ENCODE peak calls at places on chromosomes 3 and 15, in seven cellular contexts. V, Q, P, N, K, T and C are unnamed samples.

GRCh38 chr15:63015618-63016017 is 26.9 kb upstream of the TPM1 start:
- DNase-seq in V (no peak), P (no peak), N (no peak), T (peak), Q (no peak), K (no peak), C (peak)

GRCh38 chr3:141797167-141797773 is 34.1 kb downstream of the GRK7 start:
- DNase-seq in K (no peak), Q (peak), T (no peak), P (peak), V (no peak), N (peak), C (no peak)

GRCh38 chr3:57793737-57794187 is 37.7 kb downstream of the SLMAP start:
- DNase-seq in N (no peak), K (no peak), P (no peak), V (no peak), T (no peak), Q (no peak), C (no peak)

GRCh38 chr3:58471025-58471887 is 20.6 kb upstream of the KCTD6 start:
- DNase-seq in K (peak), P (peak), T (peak), V (peak), Q (no peak), N (no peak), C (peak)

GRCh38 chr15:39555885-39556284 is 25.0 kb upstream of the THBS1 start:
- DNase-seq in P (no peak), K (no peak), V (no peak), N (no peak), Q (no peak), T (no peak), C (no peak)

GRCh38 chr3:48999085-48999858 is 7.9 kb upstream of the WDR6 start:
- DNase-seq in Q (no peak), P (no peak), T (no peak), V (no peak), K (no peak), N (no peak), C (no peak)

GRCh38 chr3:170033489-170033888 is 4.3 kb upstream of the GPR160 start:
- DNase-seq in N (no peak), Q (no peak), P (no peak), K (no peak), T (no peak), V (no peak), C (no peak)

GRCh38 chr3:14787630-14788029 is 31.1 kb upstream of the FGD5 start:
- DNase-seq in N (no peak), P (peak), T (no peak), Q (no peak), V (no peak), K (peak), C (no peak)

GRCh38 chr3:171055336-171056178 is 29.0 kb upstream of the SLC2A2 start:
- DNase-seq in N (no peak), V (no peak), K (peak), P (peak), Q (no peak), T (no peak), C (no peak)

GRCh38 chr3:101942356-101942755 is 93.0 kb downstream of the NFKBIZ start:
- DNase-seq in V (peak), N (no peak), Q (no peak), P (no peak), K (no peak), T (no peak), C (no peak)

GRCh38 chr15:65226221-65226620 is 14.9 kb upstream of the CILP start:
- DNase-seq in Q (no peak), N (no peak), P (no peak), T (no peak), V (no peak), K (no peak), C (no peak)

GRCh38 chr3:123028233-123028828 is 768 bp upstream of the SEMA5B start:
- DNase-seq in V (no peak), K (peak), P (peak), T (peak), N (peak), Q (peak), C (peak)

GRCh38 chr3:168618827-168619226 is 523.1 kb upstream of the GOLIM4 start:
- DNase-seq in V (no peak), Q (no peak), T (no peak), N (no peak), K (no peak), P (no peak), C (no peak)

GRCh38 chr3:71585891-71586809 is 2.6 kb upstream of the FOXP1 start:
- DNase-seq in K (no peak), Q (no peak), V (no peak), N (no peak), T (peak), P (peak), C (no peak)

GRCh38 chr15:44435893-44436667 is 8.7 kb downstream of the CTDSPL2 start:
- DNase-seq in K (no peak), P (no peak), N (no peak), V (no peak), T (no peak), Q (no peak), C (no peak)

GRCh38 chr3:122563717-122564025 is 429 bp downstream of the PARP9 start:
- DNase-seq in Q (peak), N (no peak), P (no peak), K (no peak), T (no peak), V (no peak), C (no peak)

GRCh38 chr3:188881954-188882641 is 289.7 kb upstream of the TPRG1 start:
- DNase-seq in V (peak), P (no peak), N (no peak), Q (no peak), K (peak), T (no peak), C (peak)

GRCh38 chr3:181572432-181572831 is 139.3 kb upstream of the SOX2 start:
- DNase-seq in Q (no peak), K (no peak), T (no peak), V (no peak), P (no peak), N (no peak), C (no peak)

GRCh38 chr3:170331143-170331542 is 26.4 kb upstream of the SKIL start:
- DNase-seq in Q (no peak), K (peak), T (peak), P (peak), N (no peak), V (no peak), C (no peak)

GRCh38 chr15:68421798-68422402 is 10.1 kb downstream of the ITGA11 start:
- DNase-seq in K (no peak), P (no peak), T (no peak), Q (peak), V (no peak), N (no peak), C (no peak)

GRCh38 chr3:46866720-46867549 is 3.7 kb upstream of the MYL3 start:
- DNase-seq in N (peak), T (peak), P (peak), Q (peak), K (peak), V (no peak), C (no peak)

DNA sequence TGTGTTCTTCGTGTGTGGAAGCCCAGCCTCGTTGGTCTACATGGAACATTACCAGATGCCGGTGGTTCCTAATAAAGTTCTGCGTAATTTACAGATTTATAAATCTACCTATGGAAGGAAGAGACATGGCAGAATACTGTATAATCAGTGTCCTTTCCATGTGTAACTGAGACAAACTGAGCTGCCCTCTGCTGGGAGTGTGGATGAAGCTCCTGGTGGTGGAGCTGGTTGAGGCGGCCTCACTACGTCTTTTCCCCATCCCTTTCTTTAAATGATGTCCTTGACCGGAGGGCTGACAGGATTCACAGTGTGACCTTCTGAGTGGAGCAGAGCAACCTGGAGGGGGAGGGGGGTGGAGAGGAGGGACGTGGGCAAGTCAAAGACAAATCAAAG is 267.0 kb upstream of the CHRM5 start:
- DNase-seq in Q (no peak), P (no peak), T (no peak), K (no peak), V (no peak), N (no peak), C (no peak)
- TF ChIP-seq CTCF in Q (no peak), P (no peak), T (no peak), K (no peak), V (peak), N (no peak), C (no peak)

GRCh38 chr3:134527538-134528186 is 41.8 kb downstream of the CEP63 start:
- DNase-seq in N (no peak), K (no peak), P (no peak), T (no peak), V (no peak), Q (no peak), C (no peak)

GRCh38 chr3:134527037-134527436 is 41.2 kb downstream of the CEP63 start:
- DNase-seq in V (no peak), N (no peak), K (peak), Q (no peak), T (peak), P (no peak), C (no peak)

GRCh38 chr3:134526319-134526718 is 40.5 kb downstream of the CEP63 start:
- DNase-seq in K (no peak), V (no peak), N (no peak), Q (no peak), P (no peak), T (no peak), C (no peak)

GRCh38 chr3:134522541-134522940 is 36.7 kb downstream of the CEP63 start:
- DNase-seq in Q (no peak), P (no peak), T (no peak), K (no peak), N (no peak), V (no peak), C (no peak)

DNA sequence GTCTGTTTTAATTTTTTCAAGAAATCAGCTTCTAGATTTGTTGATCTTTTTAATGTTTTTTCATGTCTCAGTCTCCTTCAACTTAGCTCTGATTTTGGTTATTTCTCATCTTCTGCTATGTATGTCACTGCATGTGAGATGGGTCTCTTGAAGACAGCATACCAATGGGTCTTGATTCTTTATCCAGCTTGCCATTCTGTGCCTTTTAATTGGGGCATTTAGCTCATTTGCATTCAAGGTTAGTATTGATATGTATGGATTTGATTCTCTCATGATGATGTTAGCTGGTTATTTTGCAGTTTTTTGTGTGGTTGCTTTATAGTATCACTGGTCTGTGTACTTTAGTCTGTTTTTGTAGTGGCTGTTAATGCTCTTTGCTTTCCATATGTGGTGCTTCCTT is 39.4 kb downstream of the CEP63 start:
- DNase-seq in N (no peak), P (no peak), Q (no peak), V (no peak), K (no peak), T (no peak), C (no peak)
- TF ChIP-seq CTCF in N (no peak), P (no peak), Q (no peak), V (no peak), K (no peak), T (no peak), C (no peak)

GRCh38 chr3:11165457-11165856 is 11.2 kb downstream of the HRH1 start:
- DNase-seq in K (no peak), Q (no peak), P (no peak), V (no peak), T (no peak), N (no peak), C (no peak)

GRCh38 chr3:11162401-11163345 is 8.4 kb downstream of the HRH1 start:
- DNase-seq in Q (no peak), N (no peak), K (no peak), V (no peak), P (no peak), T (no peak), C (no peak)

GRCh38 chr3:11157406-11157805 is 3.1 kb downstream of the HRH1 start:
- DNase-seq in K (no peak), T (no peak), V (no peak), P (no peak), Q (no peak), N (no peak), C (no peak)

GRCh38 chr3:11159421-11159904 is 5.2 kb downstream of the HRH1 start:
- DNase-seq in T (no peak), N (no peak), Q (peak), K (no peak), V (peak), P (peak), C (peak)

DNA sequence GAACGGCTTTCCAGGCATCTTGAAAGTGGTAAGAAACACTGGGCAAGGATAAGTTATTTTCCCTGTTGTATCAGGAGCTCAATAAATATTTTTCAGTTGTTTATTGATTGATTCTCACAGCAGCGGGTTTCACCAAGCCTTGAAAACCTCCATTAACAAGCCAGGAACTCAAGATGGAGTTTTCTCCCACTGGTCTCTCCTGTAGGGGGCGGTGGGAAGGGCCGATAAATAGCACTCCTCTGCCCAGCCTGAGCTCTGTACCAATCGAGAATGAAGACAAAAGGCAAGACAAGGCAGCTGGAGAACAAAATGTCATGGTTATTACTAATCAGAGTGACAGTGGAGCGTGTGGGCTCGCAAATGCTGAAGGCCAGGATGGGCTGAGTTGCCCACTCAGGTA is 7.4 kb downstream of the HRH1 start:
- DNase-seq in N (no peak), Q (no peak), P (no peak), T (no peak), V (no peak), K (no peak), C (no peak)
- TF ChIP-seq CTCF in N (no peak), Q (no peak), P (no peak), T (no peak), V (no peak), K (no peak), C (no peak)

DNA sequence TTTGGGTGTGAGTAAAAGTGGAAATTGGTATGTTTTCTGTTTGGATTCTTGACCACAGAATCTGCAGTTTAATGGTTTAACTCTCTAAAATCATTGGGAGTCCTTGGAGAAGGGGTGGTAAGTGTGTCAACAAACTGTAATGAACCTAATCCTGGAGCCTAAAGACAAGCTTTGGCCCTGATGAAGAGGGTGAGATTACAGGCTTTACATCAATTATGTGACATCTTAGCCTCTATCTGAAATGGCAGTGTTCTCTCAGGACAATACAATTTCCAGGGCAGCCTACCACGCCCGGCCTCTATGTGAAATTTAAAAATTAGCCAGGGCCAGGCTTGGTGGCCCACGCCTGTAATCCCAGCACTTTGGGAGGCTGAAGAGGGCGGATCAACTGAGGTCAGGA is 4.3 kb upstream of the PKM start:
- DNase-seq in V (no peak), T (no peak), Q (no peak), P (no peak), K (no peak), N (no peak), C (no peak)
- TF ChIP-seq CTCF in V (no peak), T (no peak), Q (no peak), P (no peak), K (no peak), N (no peak), C (no peak)

GRCh38 chr3:76753599-76753998 is 286.3 kb upstream of the ROBO2 start:
- DNase-seq in V (no peak), N (no peak), K (peak), T (no peak), P (peak), Q (no peak), C (no peak)
- TF ChIP-seq CTCF in V (no peak), N (peak), K (peak), T (no peak), P (peak), Q (no peak), C (no peak)

GRCh38 chr3:187401861-187402260 is 33.7 kb downstream of the RTP4 start:
- DNase-seq in Q (no peak), N (no peak), T (no peak), V (no peak), P (no peak), K (no peak), C (no peak)
- TF ChIP-seq CTCF in Q (no peak), N (no peak), T (no peak), V (no peak), P (no peak), K (no peak), C (no peak)

DNA sequence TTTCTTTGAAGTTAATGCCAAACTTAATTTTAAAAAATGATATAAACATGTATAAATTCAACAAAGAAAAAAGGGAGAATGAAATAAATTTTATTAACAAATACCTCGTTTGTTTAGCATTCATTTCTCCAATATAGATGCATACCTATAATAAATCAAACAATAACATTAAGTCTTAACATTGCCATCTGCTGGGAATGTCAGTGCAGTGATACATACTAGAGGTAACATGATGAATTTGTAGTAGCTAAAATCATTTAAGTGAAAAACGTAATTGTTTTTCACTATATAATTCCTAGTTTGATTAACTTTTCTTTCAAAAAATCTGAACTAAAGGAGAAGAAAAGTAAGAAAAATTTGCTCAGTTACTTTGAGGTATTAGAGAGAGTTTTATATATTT is 340.2 kb upstream of the CBLB start:
- DNase-seq in V (no peak), K (no peak), P (no peak), T (no peak), N (no peak), Q (no peak), C (no peak)
- TF ChIP-seq CTCF in V (peak), K (no peak), P (peak), T (no peak), N (no peak), Q (no peak), C (peak)

DNA sequence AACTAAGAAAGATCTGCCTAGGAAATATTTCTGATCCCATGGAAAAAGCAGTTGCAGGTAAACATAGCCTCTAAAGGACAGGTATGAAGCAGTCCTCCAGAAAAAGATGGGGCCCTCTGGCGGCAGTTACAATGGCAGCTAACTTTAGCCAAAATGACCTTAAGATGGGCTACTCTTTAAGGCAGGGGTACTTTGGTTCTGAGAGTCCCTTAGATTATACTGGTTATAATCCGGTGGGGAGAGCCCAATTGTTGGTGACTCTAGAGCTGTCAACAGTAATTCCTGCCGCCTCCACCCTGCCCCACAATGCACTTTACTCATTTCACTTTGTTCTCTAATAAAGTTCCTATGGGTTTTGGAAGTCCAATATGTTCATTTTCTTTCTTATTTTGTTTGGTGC is 412.8 kb upstream of the WNT5A start:
- DNase-seq in V (no peak), Q (no peak), P (peak), K (peak), N (no peak), T (peak), C (no peak)
- TF ChIP-seq CTCF in V (peak), Q (no peak), P (peak), K (peak), N (peak), T (no peak), C (peak)